ENCODE peak calls at places on chromosomes 4 and X, in five cellular contexts. One of them, this sample, is unnamed.

GRCh38 chr4:38894340-38894982 is 26.9 kb downstream of the FAM114A1 start:
- DNase-seq in tibial nerve: no peak
- DNase-seq in astrocyte of the spinal cord: no peak
- DNase-seq in kidney epithelial cell: no peak
- DNase-seq in suprapubic skin: no peak
- DNase-seq in this sample: no peak

GRCh38 chrX:72280210-72280882 is 3.3 kb upstream of the RPS4X start:
- DNase-seq in tibial nerve: no peak
- DNase-seq in astrocyte of the spinal cord: no peak
- DNase-seq in kidney epithelial cell: peak; percentile 39
- DNase-seq in suprapubic skin: no peak
- DNase-seq in this sample: peak; percentile 15

GRCh38 chrX:108312938-108313337 is 125.3 kb downstream of the COL4A6 start:
- DNase-seq in tibial nerve: no peak
- DNase-seq in astrocyte of the spinal cord: peak; percentile 62
- DNase-seq in kidney epithelial cell: no peak
- DNase-seq in suprapubic skin: peak; percentile 49
- DNase-seq in this sample: no peak

GRCh38 chr4:106929248-106929647 is 106.9 kb downstream of the DKK2 start:
- DNase-seq in tibial nerve: no peak
- DNase-seq in astrocyte of the spinal cord: no peak
- DNase-seq in kidney epithelial cell: no peak
- DNase-seq in suprapubic skin: no peak
- DNase-seq in this sample: no peak

GRCh38 chrX:71052721-71053120 is 15.4 kb downstream of the SNX12 start:
- DNase-seq in tibial nerve: no peak
- DNase-seq in astrocyte of the spinal cord: no peak
- DNase-seq in kidney epithelial cell: no peak
- DNase-seq in suprapubic skin: no peak
- DNase-seq in this sample: no peak

GRCh38 chrX:47232803-47233332 is at the start of gene USP11:
- DNase-seq in tibial nerve: no peak
- DNase-seq in astrocyte of the spinal cord: peak; percentile 53
- DNase-seq in kidney epithelial cell: no peak
- DNase-seq in suprapubic skin: peak; percentile 75
- DNase-seq in this sample: no peak

GRCh38 chr4:158038718-158039117 is 134.1 kb downstream of the GASK1B start:
- DNase-seq in tibial nerve: no peak
- DNase-seq in astrocyte of the spinal cord: no peak
- DNase-seq in kidney epithelial cell: no peak
- DNase-seq in suprapubic skin: no peak
- DNase-seq in this sample: no peak

GRCh38 chrX:37871626-37872302 is 24.4 kb upstream of the DYNLT3 start:
- DNase-seq in tibial nerve: no peak
- DNase-seq in astrocyte of the spinal cord: peak; percentile 90
- DNase-seq in kidney epithelial cell: peak; percentile 62
- DNase-seq in suprapubic skin: no peak
- DNase-seq in this sample: peak; percentile 55

GRCh38 chr4:72357908-72358307 is 211.1 kb downstream of the ADAMTS3 start:
- DNase-seq in tibial nerve: no peak
- DNase-seq in astrocyte of the spinal cord: no peak
- DNase-seq in kidney epithelial cell: no peak
- DNase-seq in suprapubic skin: no peak
- DNase-seq in this sample: no peak

GRCh38 chrX:13092455-13092941 is 48.1 kb upstream of the FAM9C start:
- DNase-seq in tibial nerve: no peak
- DNase-seq in astrocyte of the spinal cord: no peak
- DNase-seq in kidney epithelial cell: no peak
- DNase-seq in suprapubic skin: no peak
- DNase-seq in this sample: no peak

GRCh38 chr4:680565-680930 is 6.2 kb downstream of the MYL5 start:
- DNase-seq in tibial nerve: no peak
- DNase-seq in astrocyte of the spinal cord: no peak
- DNase-seq in kidney epithelial cell: no peak
- DNase-seq in suprapubic skin: peak; percentile 78
- DNase-seq in this sample: no peak
- H3K4me3 ChIP-seq in tibial nerve: peak overlapping the region; percentile 29
- H3K4me3 ChIP-seq in astrocyte of the spinal cord: no peak overlapping the region
- H3K4me3 ChIP-seq in kidney epithelial cell: peak overlapping the region; percentile 34
- H3K4me3 ChIP-seq in suprapubic skin: peak overlapping the region; percentile 60
- H3K4me3 ChIP-seq in this sample: peak overlapping the region; percentile 46

GRCh38 chr4:113406723-113407016 is 354.9 kb downstream of the CAMK2D start:
- DNase-seq in tibial nerve: no peak
- DNase-seq in astrocyte of the spinal cord: no peak
- DNase-seq in kidney epithelial cell: no peak
- DNase-seq in suprapubic skin: no peak
- DNase-seq in this sample: no peak
- H3K4me3 ChIP-seq in tibial nerve: no peak overlapping the region
- H3K4me3 ChIP-seq in astrocyte of the spinal cord: no peak overlapping the region
- H3K4me3 ChIP-seq in kidney epithelial cell: no peak overlapping the region
- H3K4me3 ChIP-seq in suprapubic skin: no peak overlapping the region
- H3K4me3 ChIP-seq in this sample: no peak overlapping the region

GRCh38 chrX:129019412-129019811 is 503.9 kb downstream of the SMARCA1 start:
- DNase-seq in tibial nerve: no peak
- DNase-seq in astrocyte of the spinal cord: no peak
- DNase-seq in kidney epithelial cell: no peak
- DNase-seq in suprapubic skin: no peak
- DNase-seq in this sample: no peak

GRCh38 chrX:129013574-129013973 is 509.7 kb downstream of the SMARCA1 start:
- DNase-seq in tibial nerve: no peak
- DNase-seq in astrocyte of the spinal cord: no peak
- DNase-seq in kidney epithelial cell: no peak
- DNase-seq in suprapubic skin: no peak
- DNase-seq in this sample: no peak

GRCh38 chrX:129015381-129015780 is 507.9 kb downstream of the SMARCA1 start:
- DNase-seq in tibial nerve: no peak
- DNase-seq in astrocyte of the spinal cord: no peak
- DNase-seq in kidney epithelial cell: no peak
- DNase-seq in suprapubic skin: no peak
- DNase-seq in this sample: no peak
- H3K4me3 ChIP-seq in tibial nerve: no peak overlapping the region
- H3K4me3 ChIP-seq in astrocyte of the spinal cord: no peak overlapping the region
- H3K4me3 ChIP-seq in kidney epithelial cell: no peak overlapping the region
- H3K4me3 ChIP-seq in suprapubic skin: no peak overlapping the region
- H3K4me3 ChIP-seq in this sample: no peak overlapping the region

DNA sequence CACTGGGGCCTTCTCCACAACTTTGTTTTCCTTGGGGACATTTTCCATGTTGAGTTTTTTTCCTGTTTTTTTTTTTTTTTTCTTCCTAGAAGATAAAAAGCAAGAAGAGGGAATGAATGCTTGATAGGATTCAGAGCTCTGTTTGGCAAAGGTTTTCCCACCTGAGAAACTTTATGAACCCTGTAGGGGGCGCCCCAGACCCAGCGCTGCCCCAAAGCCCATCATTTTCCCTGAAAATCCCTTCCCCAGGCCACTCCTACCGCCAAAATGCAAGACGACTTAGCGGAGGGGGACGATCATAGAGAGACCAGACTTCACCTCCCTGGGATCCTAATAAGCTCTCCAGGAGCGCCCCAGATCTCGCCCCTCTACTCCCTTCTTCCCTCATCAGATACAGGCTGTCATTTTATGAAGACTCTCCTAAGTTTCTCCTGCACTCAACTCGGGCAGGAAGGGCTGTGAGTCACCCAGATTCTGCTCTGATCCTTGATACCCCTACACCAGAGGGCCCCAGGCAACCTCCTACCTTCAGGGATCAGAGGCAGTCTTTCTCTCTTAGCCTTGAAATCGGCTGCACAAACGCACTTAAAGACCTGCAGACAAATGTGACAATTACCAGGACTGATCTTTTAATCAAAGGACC is 1.4 kb downstream of the BEX5 start:
- DNase-seq in tibial nerve: no peak
- DNase-seq in astrocyte of the spinal cord: no peak
- DNase-seq in kidney epithelial cell: no peak
- DNase-seq in suprapubic skin: no peak
- DNase-seq in this sample: no peak
- H3K4me3 ChIP-seq in tibial nerve: no peak overlapping the region
- H3K4me3 ChIP-seq in astrocyte of the spinal cord: no peak overlapping the region
- H3K4me3 ChIP-seq in kidney epithelial cell: no peak overlapping the region
- H3K4me3 ChIP-seq in suprapubic skin: peak overlapping the region; percentile 52
- H3K4me3 ChIP-seq in this sample: no peak overlapping the region

GRCh38 chrX:790031-790430 is 159.4 kb downstream of the SHOX start:
- DNase-seq in tibial nerve: no peak
- DNase-seq in astrocyte of the spinal cord: no peak
- DNase-seq in kidney epithelial cell: no peak
- DNase-seq in suprapubic skin: no peak
- DNase-seq in this sample: no peak
- H3K4me3 ChIP-seq in tibial nerve: no peak overlapping the region
- H3K4me3 ChIP-seq in astrocyte of the spinal cord: no peak overlapping the region
- H3K4me3 ChIP-seq in kidney epithelial cell: no peak overlapping the region
- H3K4me3 ChIP-seq in suprapubic skin: no peak overlapping the region
- H3K4me3 ChIP-seq in this sample: no peak overlapping the region